ENCODE peak calls at places on chromosomes 3 and 15, in nine cellular contexts. Y is progenitor cell of endocrine pancreas, N is aorta, V is COLO829, W is fibroblast of mammary gland, I is H9, L is type B pancreatic cell, A is endodermal cell, D is foreskin keratinocyte. F is an unnamed sample.
A peak's percentile ranks its signal among the peaks of the same experiment; 100 is the strongest.

GRCh38 chr3:120752230-120752629 is 9.7 kb downstream of the GTF2E1 start:
- DNase-seq in Y (no peak), A (no peak), I (no peak), W (no peak), V (no peak), L (no peak), D (no peak), N (no peak), F (no peak)

GRCh38 chr3:115245437-115245836 is 98.3 kb upstream of the ZBTB20 start:
- DNase-seq in L (no peak), N (peak; percentile 72), Y (no peak), D (peak; percentile 89), W (peak; percentile 96), V (peak; percentile 87), I (no peak), A (no peak), F (peak; percentile 94)

GRCh38 chr3:187368251-187368733 is at the start of gene RTP4:
- DNase-seq in V (peak; percentile 63), L (no peak), N (no peak), W (peak; percentile 73), Y (no peak), A (no peak), I (no peak), D (no peak), F (no peak)

GRCh38 chr3:51311055-51311454 is 74.0 kb upstream of the MANF start:
- DNase-seq in N (no peak), I (no peak), L (no peak), Y (no peak), D (peak; percentile 20), W (peak; percentile 28), A (no peak), V (peak; percentile 49), F (no peak)

GRCh38 chr15:90018216-90018831 is 17.2 kb downstream of the ZNF710 start:
- DNase-seq in V (no peak), Y (no peak), L (no peak), A (peak; percentile 44), D (no peak), W (no peak), I (no peak), N (no peak), F (no peak)

GRCh38 chr3:72814308-72814707 is 33.9 kb downstream of the SHQ1 start:
- DNase-seq in D (no peak), I (no peak), W (no peak), N (no peak), Y (no peak), L (no peak), A (no peak), V (no peak), F (no peak)

GRCh38 chr3:182978387-182978786 is 2.0 kb downstream of the DCUN1D1 start:
- DNase-seq in Y (no peak), V (no peak), W (no peak), A (peak; percentile 52), D (no peak), I (no peak), L (no peak), N (no peak), F (no peak)

GRCh38 chr15:58734859-58735258 is 14.6 kb downstream of the ADAM10 start:
- DNase-seq in L (no peak), Y (no peak), I (no peak), A (no peak), W (peak; percentile 18), V (no peak), N (no peak), D (peak; percentile 77), F (no peak)

GRCh38 chr3:102123590-102124190 is 274.4 kb downstream of the NFKBIZ start:
- DNase-seq in A (no peak), L (no peak), D (peak; percentile 82), I (no peak), W (peak; percentile 43), V (no peak), N (no peak), Y (no peak), F (no peak)

GRCh38 chr3:34015204-34016142 is 217.0 kb downstream of the PDCD6IP start:
- DNase-seq in W (peak; percentile 53), N (no peak), Y (no peak), D (no peak), V (no peak), L (no peak), I (peak; percentile 43), A (peak; percentile 81), F (no peak)

GRCh38 chr3:42493126-42493797 is 9.2 kb upstream of the VIPR1 start:
- DNase-seq in N (no peak), I (peak; percentile 17), A (no peak), Y (no peak), V (no peak), L (peak; percentile 43), D (no peak), W (no peak), F (no peak)

GRCh38 chr3:76024640-76025039 is 239.3 kb upstream of the ZNF717 start:
- DNase-seq in N (no peak), W (peak; percentile 33), Y (no peak), V (peak; percentile 47), I (no peak), D (peak; percentile 19), L (no peak), A (no peak), F (no peak)

GRCh38 chr15:74964794-74965193 is 8.2 kb upstream of the RPP25 start:
- DNase-seq in I (no peak), L (no peak), D (peak; percentile 29), V (peak; percentile 54), Y (no peak), W (peak; percentile 68), A (no peak), N (no peak), F (no peak)

GRCh38 chr15:90062023-90062728 is 40.1 kb downstream of the IDH2 start:
- DNase-seq in W (no peak), N (no peak), L (no peak), V (no peak), A (peak; percentile 94), Y (no peak), D (peak; percentile 92), I (peak; percentile 88), F (no peak)

GRCh38 chr3:122957707-122958210 is 69.8 kb downstream of the SEMA5B start:
- DNase-seq in W (peak; percentile 32), I (no peak), Y (no peak), L (no peak), A (no peak), N (no peak), V (no peak), D (no peak), F (peak; percentile 19)

GRCh38 chr3:39343076-39343717 is 13.7 kb downstream of the CCR8 start:
- DNase-seq in L (no peak), N (no peak), W (peak; percentile 2), D (peak; percentile 77), I (no peak), A (no peak), Y (no peak), V (no peak), F (no peak)

GRCh38 chr3:66242788-66243463 is 22.1 kb downstream of the SLC25A26 start:
- DNase-seq in I (no peak), A (no peak), N (no peak), V (no peak), W (no peak), D (no peak), Y (no peak), L (no peak), F (no peak)

GRCh38 chr3:188646592-188646991 is 492.6 kb downstream of the LPP start:
- DNase-seq in I (no peak), A (no peak), W (no peak), N (no peak), Y (no peak), L (no peak), V (peak; percentile 56), D (no peak), F (no peak)

GRCh38 chr3:27591321-27591711 is 107.1 kb upstream of the SLC4A7 start:
- DNase-seq in A (no peak), D (no peak), N (no peak), V (no peak), Y (no peak), I (no peak), W (no peak), L (no peak), F (no peak)